ENCODE peak calls at places on chromosomes 13 and 19, in seven cellular contexts. One of them, this sample, is unnamed. For H3K27me3, the result is how much of the 10 kb centered on the place peaks cover.

GRCh38 chr19:33613601-33614000 is 8.2 kb upstream of the CHST8 start:
- DNase-seq in NT2/D1: no peak
- DNase-seq in CD4-positive, CD25-positive, alpha-beta regulatory T cell: no peak
- DNase-seq in HL-60: no peak
- DNase-seq in adrenal gland: no peak
- DNase-seq in heart right ventricle: no peak
- DNase-seq in naive thymus-derived CD4-positive, alpha-beta T cell: no peak
- DNase-seq in this sample: no peak

GRCh38 chr13:44132710-44133109 is 240.9 kb upstream of the SERP2 start:
- DNase-seq in NT2/D1: no peak
- DNase-seq in CD4-positive, CD25-positive, alpha-beta regulatory T cell: no peak
- DNase-seq in HL-60: no peak
- DNase-seq in adrenal gland: peak
- DNase-seq in heart right ventricle: peak
- DNase-seq in naive thymus-derived CD4-positive, alpha-beta T cell: no peak
- DNase-seq in this sample: no peak

GRCh38 chr13:59103004-59103768 is 1060.5 kb downstream of the DIAPH3 start:
- DNase-seq in NT2/D1: no peak
- DNase-seq in CD4-positive, CD25-positive, alpha-beta regulatory T cell: no peak
- DNase-seq in HL-60: peak
- DNase-seq in adrenal gland: no peak
- DNase-seq in heart right ventricle: no peak
- DNase-seq in naive thymus-derived CD4-positive, alpha-beta T cell: no peak
- DNase-seq in this sample: no peak

GRCh38 chr19:3146677-3147100 is 10.9 kb downstream of the GNA15 start:
- DNase-seq in NT2/D1: peak
- DNase-seq in CD4-positive, CD25-positive, alpha-beta regulatory T cell: peak
- DNase-seq in HL-60: no peak
- DNase-seq in adrenal gland: no peak
- DNase-seq in heart right ventricle: peak
- DNase-seq in naive thymus-derived CD4-positive, alpha-beta T cell: peak
- DNase-seq in this sample: no peak

GRCh38 chr19:16457195-16457953 is 14.4 kb downstream of the EPS15L1 start:
- DNase-seq in NT2/D1: no peak
- DNase-seq in CD4-positive, CD25-positive, alpha-beta regulatory T cell: peak
- DNase-seq in HL-60: no peak
- DNase-seq in adrenal gland: peak
- DNase-seq in heart right ventricle: peak
- DNase-seq in naive thymus-derived CD4-positive, alpha-beta T cell: no peak
- DNase-seq in this sample: peak

GRCh38 chr19:58374200-58374599 is 6.6 kb downstream of the ZNF837 start:
- DNase-seq in NT2/D1: no peak
- DNase-seq in CD4-positive, CD25-positive, alpha-beta regulatory T cell: no peak
- DNase-seq in HL-60: no peak
- DNase-seq in adrenal gland: no peak
- DNase-seq in heart right ventricle: no peak
- DNase-seq in naive thymus-derived CD4-positive, alpha-beta T cell: no peak
- DNase-seq in this sample: no peak

GRCh38 chr19:35216833-35217707 is 11.5 kb downstream of the FAM187B start:
- DNase-seq in NT2/D1: no peak
- DNase-seq in CD4-positive, CD25-positive, alpha-beta regulatory T cell: peak
- DNase-seq in HL-60: no peak
- DNase-seq in adrenal gland: peak
- DNase-seq in heart right ventricle: no peak
- DNase-seq in naive thymus-derived CD4-positive, alpha-beta T cell: peak
- DNase-seq in this sample: no peak

GRCh38 chr13:98301721-98302120 is 124.7 kb upstream of the RNF113B start:
- DNase-seq in NT2/D1: no peak
- DNase-seq in CD4-positive, CD25-positive, alpha-beta regulatory T cell: no peak
- DNase-seq in HL-60: no peak
- DNase-seq in adrenal gland: no peak
- DNase-seq in heart right ventricle: no peak
- DNase-seq in naive thymus-derived CD4-positive, alpha-beta T cell: no peak
- DNase-seq in this sample: peak

GRCh38 chr19:31470229-31470939 is 121.1 kb upstream of the TSHZ3 start:
- DNase-seq in NT2/D1: no peak
- DNase-seq in CD4-positive, CD25-positive, alpha-beta regulatory T cell: no peak
- DNase-seq in HL-60: no peak
- DNase-seq in adrenal gland: no peak
- DNase-seq in heart right ventricle: no peak
- DNase-seq in naive thymus-derived CD4-positive, alpha-beta T cell: no peak
- DNase-seq in this sample: no peak

GRCh38 chr19:23310729-23311211 is 60.6 kb upstream of the ZNF724 start:
- DNase-seq in NT2/D1: no peak
- DNase-seq in CD4-positive, CD25-positive, alpha-beta regulatory T cell: no peak
- DNase-seq in HL-60: no peak
- DNase-seq in adrenal gland: no peak
- DNase-seq in heart right ventricle: no peak
- DNase-seq in naive thymus-derived CD4-positive, alpha-beta T cell: no peak
- DNase-seq in this sample: no peak

GRCh38 chr13:98143157-98143553 is 261 bp downstream of the FARP1 start:
- DNase-seq in NT2/D1: no peak
- DNase-seq in CD4-positive, CD25-positive, alpha-beta regulatory T cell: no peak
- DNase-seq in HL-60: no peak
- DNase-seq in adrenal gland: no peak
- DNase-seq in heart right ventricle: peak
- DNase-seq in naive thymus-derived CD4-positive, alpha-beta T cell: no peak
- DNase-seq in this sample: no peak

GRCh38 chr19:662207-662961 is 630 bp downstream of the RNF126 start:
- DNase-seq in NT2/D1: no peak
- DNase-seq in CD4-positive, CD25-positive, alpha-beta regulatory T cell: peak
- DNase-seq in HL-60: no peak
- DNase-seq in adrenal gland: peak
- DNase-seq in heart right ventricle: no peak
- DNase-seq in naive thymus-derived CD4-positive, alpha-beta T cell: peak
- DNase-seq in this sample: peak

GRCh38 chr19:33622505-33622808 is 704 bp downstream of the CHST8 start:
- DNase-seq in NT2/D1: no peak
- DNase-seq in CD4-positive, CD25-positive, alpha-beta regulatory T cell: no peak
- DNase-seq in HL-60: no peak
- DNase-seq in adrenal gland: no peak
- DNase-seq in heart right ventricle: no peak
- DNase-seq in naive thymus-derived CD4-positive, alpha-beta T cell: no peak
- DNase-seq in this sample: no peak

GRCh38 chr19:281156-281853 is 9.9 kb downstream of the PLPP2 start:
- DNase-seq in NT2/D1: no peak
- DNase-seq in CD4-positive, CD25-positive, alpha-beta regulatory T cell: no peak
- DNase-seq in HL-60: no peak
- DNase-seq in adrenal gland: no peak
- DNase-seq in heart right ventricle: no peak
- DNase-seq in naive thymus-derived CD4-positive, alpha-beta T cell: no peak
- DNase-seq in this sample: no peak

GRCh38 chr13:24328145-24328544 is 18.8 kb downstream of the C1QTNF9 start:
- DNase-seq in NT2/D1: peak
- DNase-seq in CD4-positive, CD25-positive, alpha-beta regulatory T cell: no peak
- DNase-seq in HL-60: no peak
- DNase-seq in adrenal gland: no peak
- DNase-seq in heart right ventricle: no peak
- DNase-seq in naive thymus-derived CD4-positive, alpha-beta T cell: no peak
- DNase-seq in this sample: no peak

GRCh38 chr19:56806639-56807038 is 33.9 kb downstream of the PEG3 start:
- DNase-seq in NT2/D1: no peak
- DNase-seq in CD4-positive, CD25-positive, alpha-beta regulatory T cell: no peak
- DNase-seq in HL-60: no peak
- DNase-seq in adrenal gland: no peak
- DNase-seq in heart right ventricle: no peak
- DNase-seq in naive thymus-derived CD4-positive, alpha-beta T cell: no peak
- DNase-seq in this sample: no peak

GRCh38 chr19:7831452-7831851 is 1.4 kb downstream of the EVI5L start:
- DNase-seq in NT2/D1: no peak
- DNase-seq in CD4-positive, CD25-positive, alpha-beta regulatory T cell: no peak
- DNase-seq in HL-60: no peak
- DNase-seq in adrenal gland: no peak
- DNase-seq in heart right ventricle: no peak
- DNase-seq in naive thymus-derived CD4-positive, alpha-beta T cell: no peak
- DNase-seq in this sample: no peak

GRCh38 chr13:58025821-58026220 is 394.3 kb downstream of the PCDH17 start:
- DNase-seq in NT2/D1: no peak
- DNase-seq in CD4-positive, CD25-positive, alpha-beta regulatory T cell: no peak
- DNase-seq in HL-60: no peak
- DNase-seq in adrenal gland: no peak
- DNase-seq in heart right ventricle: no peak
- DNase-seq in naive thymus-derived CD4-positive, alpha-beta T cell: no peak
- DNase-seq in this sample: no peak

GRCh38 chr19:52823676-52824075 is 2.2 kb upstream of the ZNF28 start:
- DNase-seq in NT2/D1: no peak
- DNase-seq in CD4-positive, CD25-positive, alpha-beta regulatory T cell: no peak
- DNase-seq in HL-60: no peak
- DNase-seq in adrenal gland: no peak
- DNase-seq in heart right ventricle: no peak
- DNase-seq in naive thymus-derived CD4-positive, alpha-beta T cell: no peak
- DNase-seq in this sample: no peak

GRCh38 chr13:102978168-102978567 is 88.0 kb downstream of the SLC10A2 start:
- DNase-seq in NT2/D1: no peak
- DNase-seq in CD4-positive, CD25-positive, alpha-beta regulatory T cell: no peak
- DNase-seq in HL-60: no peak
- DNase-seq in adrenal gland: no peak
- DNase-seq in heart right ventricle: no peak
- DNase-seq in naive thymus-derived CD4-positive, alpha-beta T cell: no peak
- DNase-seq in this sample: no peak

GRCh38 chr19:16262618-16263017 is 62.0 kb upstream of the KLF2 start:
- DNase-seq in NT2/D1: no peak
- DNase-seq in CD4-positive, CD25-positive, alpha-beta regulatory T cell: no peak
- DNase-seq in HL-60: no peak
- DNase-seq in adrenal gland: no peak
- DNase-seq in heart right ventricle: no peak
- DNase-seq in naive thymus-derived CD4-positive, alpha-beta T cell: no peak
- DNase-seq in this sample: no peak

GRCh38 chr19:57559008-57559403 is 657 bp downstream of the ZNF550 start:
- DNase-seq in NT2/D1: no peak
- DNase-seq in CD4-positive, CD25-positive, alpha-beta regulatory T cell: peak
- DNase-seq in HL-60: no peak
- DNase-seq in adrenal gland: peak
- DNase-seq in heart right ventricle: peak
- DNase-seq in naive thymus-derived CD4-positive, alpha-beta T cell: no peak
- DNase-seq in this sample: peak

GRCh38 chr13:40483601-40484000 is 182.8 kb downstream of the FOXO1 start:
- DNase-seq in NT2/D1: no peak
- DNase-seq in CD4-positive, CD25-positive, alpha-beta regulatory T cell: no peak
- DNase-seq in HL-60: no peak
- DNase-seq in adrenal gland: no peak
- DNase-seq in heart right ventricle: peak
- DNase-seq in naive thymus-derived CD4-positive, alpha-beta T cell: no peak
- DNase-seq in this sample: no peak

GRCh38 chr13:60397693-60398437 is 845 bp downstream of the TDRD3 start:
- DNase-seq in NT2/D1: peak
- DNase-seq in CD4-positive, CD25-positive, alpha-beta regulatory T cell: peak
- DNase-seq in HL-60: no peak
- DNase-seq in adrenal gland: peak
- DNase-seq in heart right ventricle: peak
- DNase-seq in naive thymus-derived CD4-positive, alpha-beta T cell: no peak
- DNase-seq in this sample: peak

GRCh38 chr13:102517959-102518358 is 78.8 kb upstream of the TPP2 start:
- DNase-seq in NT2/D1: no peak
- DNase-seq in CD4-positive, CD25-positive, alpha-beta regulatory T cell: no peak
- DNase-seq in HL-60: no peak
- DNase-seq in adrenal gland: no peak
- DNase-seq in heart right ventricle: no peak
- DNase-seq in naive thymus-derived CD4-positive, alpha-beta T cell: no peak
- DNase-seq in this sample: no peak

GRCh38 chr19:13024958-13025653 is 29.8 kb downstream of the NFIX start:
- DNase-seq in NT2/D1: no peak
- DNase-seq in CD4-positive, CD25-positive, alpha-beta regulatory T cell: no peak
- DNase-seq in HL-60: no peak
- DNase-seq in adrenal gland: no peak
- DNase-seq in heart right ventricle: no peak
- DNase-seq in naive thymus-derived CD4-positive, alpha-beta T cell: no peak
- DNase-seq in this sample: no peak

GRCh38 chr19:50718255-50719118 is 1.1 kb downstream of the SHANK1 start:
- DNase-seq in NT2/D1: no peak
- DNase-seq in CD4-positive, CD25-positive, alpha-beta regulatory T cell: no peak
- DNase-seq in HL-60: no peak
- DNase-seq in adrenal gland: no peak
- DNase-seq in heart right ventricle: no peak
- DNase-seq in naive thymus-derived CD4-positive, alpha-beta T cell: no peak
- DNase-seq in this sample: no peak
- H3K27me3 ChIP-seq in NT2/D1: under half
- H3K27me3 ChIP-seq in CD4-positive, CD25-positive, alpha-beta regulatory T cell: under half
- H3K27me3 ChIP-seq in HL-60: under half
- H3K27me3 ChIP-seq in adrenal gland: under half
- H3K27me3 ChIP-seq in heart right ventricle: under half
- H3K27me3 ChIP-seq in naive thymus-derived CD4-positive, alpha-beta T cell: under half
- H3K27me3 ChIP-seq in this sample: under half

GRCh38 chr13:111116830-111117229 is 1.7 kb downstream of the ARHGEF7 start:
- DNase-seq in NT2/D1: no peak
- DNase-seq in CD4-positive, CD25-positive, alpha-beta regulatory T cell: no peak
- DNase-seq in HL-60: no peak
- DNase-seq in adrenal gland: no peak
- DNase-seq in heart right ventricle: no peak
- DNase-seq in naive thymus-derived CD4-positive, alpha-beta T cell: no peak
- DNase-seq in this sample: no peak
- H3K27me3 ChIP-seq in NT2/D1: half or more
- H3K27me3 ChIP-seq in CD4-positive, CD25-positive, alpha-beta regulatory T cell: half or more
- H3K27me3 ChIP-seq in HL-60: half or more
- H3K27me3 ChIP-seq in adrenal gland: under half
- H3K27me3 ChIP-seq in heart right ventricle: under half
- H3K27me3 ChIP-seq in naive thymus-derived CD4-positive, alpha-beta T cell: under half
- H3K27me3 ChIP-seq in this sample: half or more

DNA sequence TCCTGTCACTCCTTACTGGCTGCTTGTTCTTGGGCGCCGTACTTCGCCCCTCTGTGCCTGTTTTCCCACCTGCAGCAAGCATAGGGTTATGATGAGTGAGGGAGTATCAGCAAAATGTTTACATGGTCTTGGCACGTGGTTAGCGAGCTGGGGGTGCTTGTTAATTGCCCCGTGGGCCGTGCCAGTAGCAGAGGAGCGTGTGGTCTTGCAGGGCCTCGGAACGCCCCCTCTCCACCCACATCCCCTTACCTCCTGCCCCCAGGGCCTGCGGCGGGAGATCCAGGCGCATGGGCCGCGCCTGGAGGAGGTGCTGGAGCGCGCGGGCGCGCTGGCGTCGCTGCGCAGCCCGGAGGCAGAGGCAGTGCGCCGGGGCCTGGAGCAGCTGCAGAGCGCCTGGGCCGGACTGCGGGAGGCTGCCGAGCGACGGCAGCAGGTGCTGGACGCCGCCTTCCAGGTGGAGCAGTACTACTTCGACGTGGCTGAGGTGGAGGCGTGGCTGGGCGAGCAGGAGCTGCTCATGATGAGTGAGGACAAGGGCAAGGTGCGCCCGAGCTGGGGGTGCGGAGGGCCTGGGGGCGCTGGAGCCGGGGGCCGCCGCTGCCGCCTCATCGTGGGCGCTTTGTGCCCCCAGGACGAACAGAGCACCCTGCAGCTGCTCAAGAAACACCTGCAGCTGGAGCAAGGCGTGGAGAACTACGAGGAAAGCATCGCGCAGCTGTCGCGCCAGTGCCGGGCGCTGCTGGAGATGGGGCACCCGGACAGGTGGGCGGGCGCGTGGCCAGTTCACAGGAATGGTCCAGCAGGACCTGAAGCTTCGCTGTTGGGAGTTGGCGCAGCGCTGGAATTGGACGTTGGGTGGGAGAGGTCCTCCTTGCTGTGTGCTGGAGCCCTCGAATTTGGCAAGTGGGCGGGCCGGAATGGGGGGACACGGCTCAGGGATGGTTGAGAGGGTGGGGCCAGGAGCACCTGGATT is 22.5 kb upstream of the SHKBP1 start:
- DNase-seq in NT2/D1: no peak
- DNase-seq in CD4-positive, CD25-positive, alpha-beta regulatory T cell: no peak
- DNase-seq in HL-60: no peak
- DNase-seq in adrenal gland: no peak
- DNase-seq in heart right ventricle: no peak
- DNase-seq in naive thymus-derived CD4-positive, alpha-beta T cell: no peak
- DNase-seq in this sample: no peak
- H3K27me3 ChIP-seq in NT2/D1: under half
- H3K27me3 ChIP-seq in CD4-positive, CD25-positive, alpha-beta regulatory T cell: under half
- H3K27me3 ChIP-seq in HL-60: under half
- H3K27me3 ChIP-seq in adrenal gland: under half
- H3K27me3 ChIP-seq in heart right ventricle: under half
- H3K27me3 ChIP-seq in naive thymus-derived CD4-positive, alpha-beta T cell: under half
- H3K27me3 ChIP-seq in this sample: under half

GRCh38 chr19:50651174-50651573 is 1.9 kb downstream of the C19orf81 start:
- DNase-seq in NT2/D1: no peak
- DNase-seq in CD4-positive, CD25-positive, alpha-beta regulatory T cell: no peak
- DNase-seq in HL-60: no peak
- DNase-seq in adrenal gland: no peak
- DNase-seq in heart right ventricle: no peak
- DNase-seq in naive thymus-derived CD4-positive, alpha-beta T cell: no peak
- DNase-seq in this sample: no peak
- H3K27me3 ChIP-seq in NT2/D1: under half
- H3K27me3 ChIP-seq in CD4-positive, CD25-positive, alpha-beta regulatory T cell: under half
- H3K27me3 ChIP-seq in HL-60: under half
- H3K27me3 ChIP-seq in adrenal gland: under half
- H3K27me3 ChIP-seq in heart right ventricle: under half
- H3K27me3 ChIP-seq in naive thymus-derived CD4-positive, alpha-beta T cell: under half
- H3K27me3 ChIP-seq in this sample: under half